ENCODE peak calls at places on chromosomes 3 and 15, in four cellular contexts. One of them, this sample, is unnamed.
A peak's percentile ranks its signal among the peaks of the same experiment; 100 is the strongest.

GRCh38 chr15:59917504-59918157 is 86.5 kb upstream of the FOXB1 start:
- DNase-seq in HepG2: peak; percentile 50
- DNase-seq in GM12878: peak; percentile 8
- DNase-seq in K562: peak; percentile 35
- DNase-seq in this sample: peak; percentile 70

GRCh38 chr3:192929146-192929545 is 11.5 kb upstream of the MB21D2 start:
- DNase-seq in HepG2: no peak
- DNase-seq in GM12878: no peak
- DNase-seq in K562: no peak
- DNase-seq in this sample: no peak

GRCh38 chr3:5806192-5806591 is 618.7 kb downstream of the EDEM1 start:
- DNase-seq in HepG2: no peak
- DNase-seq in GM12878: no peak
- DNase-seq in K562: no peak
- DNase-seq in this sample: no peak

GRCh38 chr3:144265527-144266100 is 294.0 kb downstream of the DIPK2A start:
- DNase-seq in HepG2: no peak
- DNase-seq in GM12878: no peak
- DNase-seq in K562: no peak
- DNase-seq in this sample: no peak

GRCh38 chr3:113495035-113495434 is 19.9 kb downstream of the SPICE1 start:
- DNase-seq in HepG2: peak; percentile 34
- DNase-seq in GM12878: no peak
- DNase-seq in K562: no peak
- DNase-seq in this sample: peak; percentile 12

GRCh38 chr3:12187448-12188327 is 29.0 kb upstream of the TIMP4 start:
- DNase-seq in HepG2: no peak
- DNase-seq in GM12878: peak; percentile 61
- DNase-seq in K562: no peak
- DNase-seq in this sample: no peak

GRCh38 chr3:151067158-151067557 is 18.3 kb upstream of the MED12L start:
- DNase-seq in HepG2: peak; percentile 42
- DNase-seq in GM12878: no peak
- DNase-seq in K562: no peak
- DNase-seq in this sample: no peak

GRCh38 chr3:64705946-64706345 is 18.1 kb upstream of the ADAMTS9 start:
- DNase-seq in HepG2: no peak
- DNase-seq in GM12878: no peak
- DNase-seq in K562: no peak
- DNase-seq in this sample: no peak

GRCh38 chr15:43881944-43882343 is 55.1 kb downstream of the WDR76 start:
- DNase-seq in HepG2: no peak
- DNase-seq in GM12878: no peak
- DNase-seq in K562: peak; percentile 41
- DNase-seq in this sample: no peak

GRCh38 chr15:85702321-85703230 is 92.1 kb downstream of the KLHL25 start:
- DNase-seq in HepG2: no peak
- DNase-seq in GM12878: no peak
- DNase-seq in K562: no peak
- DNase-seq in this sample: no peak

GRCh38 chr3:111911446-111911845 is 52.4 kb downstream of the PHLDB2 start:
- DNase-seq in HepG2: no peak
- DNase-seq in GM12878: no peak
- DNase-seq in K562: no peak
- DNase-seq in this sample: no peak

GRCh38 chr15:83194527-83194926 is 13.1 kb downstream of the HDGFL3 start:
- DNase-seq in HepG2: no peak
- DNase-seq in GM12878: no peak
- DNase-seq in K562: no peak
- DNase-seq in this sample: no peak

GRCh38 chr15:55194246-55194645 is 2.5 kb downstream of the RSL24D1 start:
- DNase-seq in HepG2: no peak
- DNase-seq in GM12878: no peak
- DNase-seq in K562: no peak
- DNase-seq in this sample: no peak

GRCh38 chr3:160016972-160017371 is 28.3 kb downstream of the IL12A start:
- DNase-seq in HepG2: peak; percentile 52
- DNase-seq in GM12878: no peak
- DNase-seq in K562: no peak
- DNase-seq in this sample: no peak

GRCh38 chr3:51808920-51809319 is 29.9 kb upstream of the IQCF6 start:
- DNase-seq in HepG2: no peak
- DNase-seq in GM12878: no peak
- DNase-seq in K562: no peak
- DNase-seq in this sample: no peak

GRCh38 chr3:142962520-142963265 is 781 bp downstream of the PAQR9 start:
- DNase-seq in HepG2: no peak
- DNase-seq in GM12878: no peak
- DNase-seq in K562: no peak
- DNase-seq in this sample: peak; percentile 32

GRCh38 chr3:146975476-146975875 is 370.3 kb upstream of the PLSCR5 start:
- DNase-seq in HepG2: no peak
- DNase-seq in GM12878: no peak
- DNase-seq in K562: no peak
- DNase-seq in this sample: no peak

GRCh38 chr15:89912674-89913396 is at the start of gene ARPIN:
- DNase-seq in HepG2: peak; percentile 16
- DNase-seq in GM12878: no peak
- DNase-seq in K562: no peak
- DNase-seq in this sample: peak; percentile 79

GRCh38 chr3:150703756-150704344 is at the start of gene ERICH6:
- DNase-seq in HepG2: peak; percentile 81
- DNase-seq in GM12878: peak; percentile 55
- DNase-seq in K562: peak; percentile 79
- DNase-seq in this sample: peak; percentile 92

DNA sequence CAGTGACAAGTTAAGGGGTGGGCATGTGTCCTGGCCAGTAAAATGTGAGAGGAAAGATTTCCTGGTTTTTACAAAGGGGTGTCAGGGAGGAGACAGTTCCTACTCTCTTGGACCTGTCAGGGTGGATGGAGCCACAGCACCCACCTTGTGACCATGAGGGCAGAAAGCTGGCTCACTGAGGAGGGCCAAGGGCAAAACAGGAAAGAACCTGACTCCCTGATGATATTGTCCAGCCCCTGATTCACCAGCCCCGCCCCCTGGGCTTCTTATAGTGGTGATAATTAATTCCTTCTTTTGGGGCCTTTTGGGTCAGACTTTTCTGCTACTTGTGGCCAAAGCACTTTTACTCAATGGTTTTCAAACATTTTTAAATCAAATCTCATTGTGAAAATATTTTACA is 130.3 kb upstream of the SMAD3 start:
- DNase-seq in HepG2: no peak
- DNase-seq in GM12878: no peak
- DNase-seq in K562: no peak
- DNase-seq in this sample: no peak
- TF ChIP-seq FOXK2 in HepG2: no peak
- TF ChIP-seq FOXK2 in GM12878: no peak
- TF ChIP-seq FOXK2 in K562: no peak
- TF ChIP-seq FOXK2 in this sample: no peak

DNA sequence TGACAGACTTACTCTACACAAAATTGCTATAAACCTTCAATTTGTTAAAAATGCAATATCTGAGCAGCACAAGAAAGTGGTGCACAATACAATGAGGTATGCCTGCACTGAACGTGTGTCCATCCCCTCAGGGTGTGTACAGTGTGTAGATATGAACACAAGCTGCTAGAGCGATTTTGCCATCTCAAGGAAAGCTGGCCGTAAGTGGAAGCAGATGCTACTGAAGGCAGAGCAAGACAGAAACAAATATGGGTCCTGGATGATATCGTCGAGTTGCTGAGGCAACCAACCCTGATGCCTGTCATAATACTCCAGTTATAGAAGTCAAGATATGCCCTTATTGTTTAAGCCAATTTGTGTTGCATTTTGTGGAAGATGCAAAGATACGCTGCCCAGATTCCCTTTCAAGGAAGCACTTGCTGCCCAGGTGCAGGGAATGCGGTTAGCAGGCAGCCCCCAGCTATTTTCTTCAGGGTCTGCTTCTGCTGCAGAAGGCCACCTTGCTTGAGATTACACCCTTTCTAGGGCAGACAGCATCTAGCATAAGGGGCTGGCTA is 25.8 kb upstream of the EHHADH start:
- DNase-seq in HepG2: no peak
- DNase-seq in GM12878: no peak
- DNase-seq in K562: no peak
- DNase-seq in this sample: no peak
- TF ChIP-seq FOXM1 in HepG2: no peak
- TF ChIP-seq FOXM1 in GM12878: no peak
- TF ChIP-seq FOXM1 in K562: no peak
- TF ChIP-seq FOXM1 in this sample: no peak

GRCh38 chr3:14123308-14124222 is 1.1 kb downstream of the CHCHD4 start:
- DNase-seq in HepG2: no peak
- DNase-seq in GM12878: no peak
- DNase-seq in K562: no peak
- DNase-seq in this sample: no peak
- TF ChIP-seq FOXK2 in HepG2: no peak
- TF ChIP-seq FOXK2 in GM12878: no peak
- TF ChIP-seq FOXK2 in K562: no peak
- TF ChIP-seq FOXK2 in this sample: no peak

DNA sequence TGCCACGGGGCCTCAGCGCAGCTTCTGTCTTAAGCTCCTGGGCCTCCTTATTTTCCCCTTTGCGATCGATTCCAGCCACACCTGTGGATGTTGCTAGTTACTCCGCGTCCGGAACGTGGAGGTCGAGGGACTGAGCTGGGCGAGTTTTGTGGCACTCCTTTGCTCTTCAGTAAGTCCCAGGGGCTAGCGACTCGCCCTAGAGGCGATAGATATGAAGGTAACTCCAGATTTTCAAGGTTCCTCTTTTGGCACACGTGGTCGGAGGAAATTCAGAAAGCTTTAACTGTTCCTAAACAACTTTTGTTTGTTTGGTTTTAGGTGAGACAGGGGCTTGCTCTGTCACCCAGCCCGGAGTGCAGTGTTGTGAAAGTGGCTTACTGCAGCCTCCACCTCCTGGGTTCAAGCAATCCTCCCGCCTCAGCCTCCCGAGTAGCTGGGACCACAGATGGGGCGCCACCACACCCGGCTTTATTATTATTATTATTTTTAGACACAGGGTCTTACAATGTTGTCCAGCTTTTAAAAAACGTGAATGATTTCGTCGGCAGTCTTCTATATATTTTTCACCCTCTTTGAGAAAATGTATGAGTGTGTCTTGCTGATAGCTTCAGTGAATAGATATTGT is 657 bp downstream of the MFSD1 start:
- DNase-seq in HepG2: no peak
- DNase-seq in GM12878: no peak
- DNase-seq in K562: no peak
- DNase-seq in this sample: peak; percentile 28
- TF ChIP-seq FOXM1 in HepG2: no peak
- TF ChIP-seq FOXM1 in GM12878: no peak
- TF ChIP-seq FOXM1 in K562: no peak
- TF ChIP-seq FOXM1 in this sample: no peak

DNA sequence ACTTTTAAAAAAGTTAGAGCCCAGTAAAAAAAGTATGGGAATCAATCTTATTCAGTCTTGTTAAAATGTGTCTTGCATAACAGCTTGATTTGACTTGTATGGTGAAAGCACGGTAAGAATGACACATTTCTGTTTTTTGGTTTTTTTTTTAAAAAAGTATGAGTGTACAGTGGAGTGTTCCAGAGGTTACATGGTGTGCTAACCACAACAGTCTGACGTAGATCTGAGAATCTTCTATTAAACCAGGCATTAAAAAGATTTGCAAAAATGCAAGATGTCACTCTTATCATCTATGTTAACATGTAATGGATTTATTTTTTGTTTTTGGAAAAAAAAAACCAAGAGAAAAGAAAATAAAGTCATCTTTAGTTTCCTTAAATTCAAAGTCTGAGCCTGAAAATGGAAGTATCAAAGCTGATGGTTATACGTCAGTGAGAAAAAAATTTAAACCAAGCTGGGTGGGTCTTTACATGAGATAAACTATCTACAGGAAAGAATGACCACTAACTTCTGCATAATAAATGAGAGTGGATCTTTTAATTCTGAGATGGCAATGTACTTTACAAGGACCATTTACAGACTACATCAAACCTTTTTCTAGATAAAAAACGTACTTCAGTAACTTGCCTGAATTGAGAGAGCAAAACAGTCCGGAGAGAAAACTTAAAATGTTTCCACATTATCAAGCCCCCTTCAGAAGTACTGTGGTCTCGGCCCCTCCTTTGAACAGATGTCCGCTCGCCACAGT is 1.6 kb downstream of the GABPB1 start:
- DNase-seq in HepG2: no peak
- DNase-seq in GM12878: no peak
- DNase-seq in K562: no peak
- DNase-seq in this sample: no peak
- TF ChIP-seq FOXK2 in HepG2: no peak
- TF ChIP-seq FOXK2 in GM12878: no peak
- TF ChIP-seq FOXK2 in K562: no peak
- TF ChIP-seq FOXK2 in this sample: no peak

GRCh38 chr3:119297169-119297568 is 3.0 kb downstream of the ARHGAP31 start:
- DNase-seq in HepG2: no peak
- DNase-seq in GM12878: no peak
- DNase-seq in K562: no peak
- DNase-seq in this sample: no peak
- TF ChIP-seq FOXM1 in HepG2: no peak
- TF ChIP-seq FOXM1 in GM12878: no peak
- TF ChIP-seq FOXM1 in K562: no peak
- TF ChIP-seq FOXM1 in this sample: no peak

This sample was measured in HEK293T.